ENCODE peak calls at places on chromosomes 4 and X, in five cellular contexts. R is prostate gland, X is stomach, S is sigmoid colon, P is endothelial cell of umbilical vein. C is an unnamed sample.
A peak's percentile ranks its signal among the peaks of the same experiment; 100 is the strongest.

GRCh38 chr4:3835527-3836040 is 69.4 kb downstream of the ADRA2C start:
- DNase-seq in R (no peak), X (no peak), S (no peak), P (no peak), C (no peak)

GRCh38 chrX:48541140-48541814 is 1.8 kb downstream of the TBC1D25 start:
- DNase-seq in R (no peak), X (no peak), S (peak; percentile 46), P (no peak), C (no peak)

GRCh38 chr4:32003548-32003947 is 1283.4 kb downstream of the PCDH7 start:
- DNase-seq in R (no peak), X (no peak), S (no peak), P (no peak), C (no peak)

GRCh38 chrX:107691024-107691448 is 62.7 kb downstream of the PRPS1 start:
- DNase-seq in R (no peak), X (no peak), S (no peak), P (no peak), C (no peak)

GRCh38 chrX:8323356-8323755 is 141.3 kb upstream of the VCX3B start:
- DNase-seq in R (no peak), X (no peak), S (no peak), P (no peak), C (no peak)

GRCh38 chr4:81096566-81096965 is 66.1 kb downstream of the BMP3 start:
- DNase-seq in R (no peak), X (no peak), S (no peak), P (no peak), C (no peak)

GRCh38 chrX:20311505-20311904 is 44.8 kb upstream of the RPS6KA3 start:
- DNase-seq in R (no peak), X (no peak), S (no peak), P (no peak), C (no peak)

GRCh38 chrX:154730271-154730883 is 20.5 kb downstream of the GAB3 start:
- DNase-seq in R (no peak), X (no peak), S (no peak), P (peak; percentile 82), C (no peak)

GRCh38 chrX:257681-258289 is 23.4 kb upstream of the PLCXD1 start:
- DNase-seq in R (no peak), X (no peak), S (peak; percentile 54), P (no peak), C (no peak)

GRCh38 chr4:11724731-11725130 is 296.0 kb upstream of the HS3ST1 start:
- DNase-seq in R (no peak), X (no peak), S (no peak), P (peak; percentile 49), C (no peak)

GRCh38 chr4:52588097-52588496 is 71.0 kb downstream of the USP46 start:
- DNase-seq in R (no peak), X (no peak), S (no peak), P (peak; percentile 67), C (peak; percentile 74)

GRCh38 chr4:61202100-61202637 is 2.0 kb downstream of the ADGRL3 start:
- DNase-seq in R (no peak), X (no peak), S (peak; percentile 57), P (no peak), C (no peak)

GRCh38 chrX:130718137-130718536 is 184.9 kb downstream of the ENOX2 start:
- DNase-seq in R (no peak), X (no peak), S (no peak), P (no peak), C (no peak)

GRCh38 chr4:109801895-109802319 is at the start of gene CFI:
- DNase-seq in R (no peak), X (no peak), S (no peak), P (peak; percentile 76), C (no peak)

GRCh38 chrX:1925053-1925481 is 310.2 kb downstream of the ASMT start:
- DNase-seq in R (no peak), X (no peak), S (no peak), P (no peak), C (no peak)

GRCh38 chr4:2300431-2300861 is 38.5 kb upstream of the MXD4 start:
- DNase-seq in R (no peak), X (peak; percentile 22), S (no peak), P (no peak), C (no peak)

GRCh38 chrX:152898442-152898841 is 575 bp downstream of the ZNF185 start:
- DNase-seq in R (no peak), X (no peak), S (no peak), P (no peak), C (no peak)

GRCh38 chr4:145812902-145813301 is 125.7 kb downstream of the ZNF827 start:
- DNase-seq in R (no peak), X (no peak), S (no peak), P (no peak), C (no peak)

GRCh38 chr4:17817027-17817426 is 6.2 kb downstream of the NCAPG start:
- DNase-seq in R (no peak), X (no peak), S (no peak), P (peak; percentile 75), C (no peak)

GRCh38 chr4:174009686-174010451 is 273.6 kb downstream of the FBXO8 start:
- DNase-seq in R (no peak), X (no peak), S (no peak), P (no peak), C (no peak)

GRCh38 chr4:139188648-139189416 is 11.8 kb upstream of the ELF2 start:
- DNase-seq in R (no peak), X (no peak), S (no peak), P (no peak), C (no peak)

GRCh38 chr4:31084806-31085416 is 364.7 kb downstream of the PCDH7 start:
- DNase-seq in R (no peak), X (no peak), S (no peak), P (no peak), C (no peak)

GRCh38 chr4:39514888-39515401 is 12.3 kb downstream of the UGDH start:
- DNase-seq in R (peak; percentile 38), X (peak; percentile 63), S (no peak), P (no peak), C (no peak)

GRCh38 chr4:184217569-184218131 is at the start of gene ENPP6:
- DNase-seq in R (no peak), X (no peak), S (no peak), P (no peak), C (peak; percentile 74)

GRCh38 chr4:54276633-54277426 is 47.7 kb downstream of the PDGFRA start:
- DNase-seq in R (no peak), X (no peak), S (no peak), P (peak; percentile 60), C (no peak)

GRCh38 chrX:100812216-100813158 is 7.7 kb upstream of the CSTF2 start:
- DNase-seq in R (no peak), X (no peak), S (no peak), P (no peak), C (no peak)

GRCh38 chr4:71377561-71377960 is 38.7 kb downstream of the SLC4A4 start:
- DNase-seq in R (no peak), X (no peak), S (no peak), P (peak; percentile 13), C (no peak)

GRCh38 chrX:45669715-45670360 is 469.2 kb upstream of the DIPK2B start:
- DNase-seq in R (no peak), X (no peak), S (no peak), P (no peak), C (no peak)

GRCh38 chrX:15686818-15687685 is 22.4 kb upstream of the CLTRN start:
- DNase-seq in R (peak; percentile 41), X (peak; percentile 67), S (no peak), P (peak; percentile 56), C (no peak)

GRCh38 chrX:153476628-153477027 is 6.3 kb upstream of the HAUS7 start:
- DNase-seq in R (no peak), X (no peak), S (no peak), P (peak; percentile 66), C (no peak)

GRCh38 chr4:26780524-26780923 is 80.1 kb upstream of the STIM2 start:
- DNase-seq in R (peak; percentile 10), X (no peak), S (no peak), P (peak; percentile 39), C (no peak)

GRCh38 chr4:10729366-10729765 is 44.8 kb upstream of the CLNK start:
- DNase-seq in R (no peak), X (no peak), S (no peak), P (no peak), C (no peak)

GRCh38 chr4:66433706-66434105 is 763.4 kb upstream of the EPHA5 start:
- DNase-seq in R (no peak), X (no peak), S (no peak), P (no peak), C (no peak)

GRCh38 chr4:169922632-169923276 is 103.4 kb downstream of the MFAP3L start:
- DNase-seq in R (peak; percentile 22), X (no peak), S (no peak), P (no peak), C (no peak)

GRCh38 chr4:16598241-16599224 is 299.9 kb downstream of the LDB2 start:
- DNase-seq in R (no peak), X (no peak), S (no peak), P (peak; percentile 46), C (no peak)

GRCh38 chrX:121886557-121886956 is 839.1 kb downstream of the GLUD2 start:
- DNase-seq in R (no peak), X (no peak), S (no peak), P (no peak), C (no peak)
- TF ChIP-seq POLR2AphosphoS5 in R (no peak), X (no peak), S (no peak), P (no peak), C (no peak)

GRCh38 chr4:48493485-48494100 is 3.5 kb downstream of the ZAR1 start:
- DNase-seq in R (no peak), X (no peak), S (no peak), P (no peak), C (no peak)

GRCh38 chr4:48490012-48490679 is at the start of gene ZAR1:
- DNase-seq in R (no peak), X (no peak), S (no peak), P (no peak), C (no peak)

GRCh38 chr4:48490680-48491513 is 845 bp downstream of the ZAR1 start:
- DNase-seq in R (no peak), X (no peak), S (no peak), P (no peak), C (no peak)

GRCh38 chr4:48491514-48492176 is 1.6 kb downstream of the ZAR1 start:
- DNase-seq in R (no peak), X (no peak), S (no peak), P (no peak), C (no peak)

GRCh38 chr4:48489683-48490011 is 405 bp upstream of the ZAR1 start:
- DNase-seq in R (no peak), X (no peak), S (no peak), P (no peak), C (no peak)
- H3K4me3 ChIP-seq in R (no peak overlapping the region), X (peak overlapping the region; percentile 39), S (peak overlapping the region; percentile 43), P (no peak overlapping the region), C (peak overlapping the region; percentile 56)

GRCh38 chr4:24690436-24690835 is 104.9 kb upstream of the SOD3 start:
- DNase-seq in R (no peak), X (no peak), S (no peak), P (no peak), C (peak; percentile 86)
- TF ChIP-seq POLR2AphosphoS5 in R (no peak), X (no peak), S (no peak), P (no peak), C (no peak)

DNA sequence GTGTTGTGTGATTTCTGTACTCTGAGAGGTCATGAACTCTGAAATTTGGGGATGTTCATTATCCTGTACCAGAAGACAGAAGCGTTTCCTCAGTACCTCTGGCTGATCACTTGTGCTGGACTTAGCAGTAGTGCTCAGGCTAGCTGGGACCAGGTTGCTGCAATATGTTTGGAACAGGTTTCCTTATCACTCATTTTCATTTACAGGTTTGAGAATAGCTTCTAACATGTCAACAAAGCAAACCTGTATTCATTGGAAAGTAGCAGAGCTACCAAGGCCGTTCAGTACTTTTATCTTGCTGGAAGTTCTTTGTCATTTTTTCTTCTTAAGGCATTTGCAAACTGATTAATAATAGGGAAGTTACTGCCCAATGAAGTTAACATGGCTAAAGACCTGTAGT is 242.9 kb upstream of the ANKRD50 start:
- DNase-seq in R (peak; percentile 16), X (peak; percentile 25), S (no peak), P (no peak), C (no peak)
- H3K4me3 ChIP-seq in R (no peak overlapping the region), X (no peak overlapping the region), S (no peak overlapping the region), P (no peak overlapping the region), C (no peak overlapping the region)